ENCODE peak calls at places on chromosomes 4 and X, in five cellular contexts. W, I, R, J and B are unnamed samples.
A peak's percentile ranks its signal among the peaks of the same experiment; 100 is the strongest.

GRCh38 chr4:108141213-108142045 is 27.3 kb downstream of the LEF1 start:
- DNase-seq in W (no peak), I (no peak), R (no peak), J (peak; percentile 60), B (peak; percentile 3)

GRCh38 chr4:176034498-176034897 is 31.1 kb upstream of the WDR17 start:
- DNase-seq in W (peak; percentile 54), I (no peak), R (no peak), J (peak; percentile 9), B (no peak)

GRCh38 chr4:163755013-163755412 is 260.5 kb downstream of the TMA16 start:
- DNase-seq in W (no peak), I (no peak), R (no peak), J (peak; percentile 1), B (no peak)

GRCh38 chr4:176036585-176037205 is 28.9 kb upstream of the WDR17 start:
- DNase-seq in W (no peak), I (no peak), R (no peak), J (no peak), B (no peak)

GRCh38 chrX:150548251-150548650 is 20.2 kb upstream of the MTM1 start:
- DNase-seq in W (no peak), I (no peak), R (no peak), J (no peak), B (no peak)

GRCh38 chr4:150152764-150153163 is 74.5 kb downstream of the DCLK2 start:
- DNase-seq in W (no peak), I (no peak), R (no peak), J (no peak), B (no peak)

GRCh38 chrX:16188687-16189086 is 21.4 kb downstream of the MAGEB17 start:
- DNase-seq in W (peak; percentile 33), I (no peak), R (no peak), J (no peak), B (no peak)

GRCh38 chr4:7428261-7429068 is 6.3 kb downstream of the PSAPL1 start:
- DNase-seq in W (no peak), I (no peak), R (no peak), J (no peak), B (no peak)

GRCh38 chrX:154727418-154728323 is 23.2 kb downstream of the GAB3 start:
- DNase-seq in W (no peak), I (no peak), R (no peak), J (no peak), B (no peak)

GRCh38 chrX:47743504-47743903 is 84.5 kb upstream of the UXT start:
- DNase-seq in W (no peak), I (no peak), R (no peak), J (no peak), B (no peak)

GRCh38 chr4:66633472-66633871 is 911.8 kb downstream of the CENPC start:
- DNase-seq in W (no peak), I (no peak), R (no peak), J (no peak), B (no peak)

GRCh38 chrX:44244008-44244407 is 99.5 kb downstream of the EFHC2 start:
- DNase-seq in W (peak; percentile 22), I (no peak), R (no peak), J (peak; percentile 17), B (no peak)

GRCh38 chr4:73844352-73844751 is 7.9 kb downstream of the CXCL6 start:
- DNase-seq in W (no peak), I (no peak), R (no peak), J (no peak), B (no peak)

GRCh38 chrX:72169008-72169728 is 12.4 kb upstream of the PIN4 start:
- DNase-seq in W (no peak), I (peak; percentile 1), R (peak; percentile 14), J (no peak), B (peak; percentile 4)

GRCh38 chrX:152901816-152902501 is 4.1 kb downstream of the ZNF185 start:
- DNase-seq in W (no peak), I (no peak), R (no peak), J (no peak), B (no peak)

GRCh38 chr4:94834496-94834895 is 76.7 kb downstream of the BMPR1B start:
- DNase-seq in W (no peak), I (no peak), R (no peak), J (no peak), B (no peak)

GRCh38 chr4:71406459-71406963 is 67.7 kb downstream of the SLC4A4 start:
- DNase-seq in W (no peak), I (no peak), R (no peak), J (no peak), B (no peak)

GRCh38 chr4:123182289-123182688 is 214.3 kb upstream of the SPRY1 start:
- DNase-seq in W (no peak), I (no peak), R (no peak), J (no peak), B (no peak)

GRCh38 chrX:9207142-9207541 is 173.2 kb upstream of the FAM9B start:
- DNase-seq in W (no peak), I (no peak), R (no peak), J (no peak), B (no peak)

GRCh38 chr4:99636422-99636821 is 21.2 kb downstream of the C4orf54 start:
- DNase-seq in W (no peak), I (no peak), R (no peak), J (no peak), B (no peak)

GRCh38 chr4:145176641-145177432 is 3.6 kb downstream of the OTUD4 start:
- DNase-seq in W (no peak), I (no peak), R (no peak), J (no peak), B (no peak)

GRCh38 chr4:103118171-103118570 is 18.5 kb upstream of the BDH2 start:
- DNase-seq in W (no peak), I (no peak), R (no peak), J (no peak), B (no peak)

GRCh38 chr4:68466185-68466584 is 18.9 kb downstream of the TMPRSS11E start:
- DNase-seq in W (no peak), I (no peak), R (no peak), J (no peak), B (no peak)

GRCh38 chr4:1045193-1045594 is 33.8 kb downstream of the FGFRL1 start:
- DNase-seq in W (no peak), I (no peak), R (no peak), J (peak; percentile 73), B (no peak)

GRCh38 chr4:4427478-4427870 is 40.6 kb downstream of the NSG1 start:
- DNase-seq in W (no peak), I (no peak), R (no peak), J (peak; percentile 73), B (no peak)

GRCh38 chr4:17664755-17665154 is 50.3 kb downstream of the MED28 start:
- DNase-seq in W (no peak), I (no peak), R (no peak), J (no peak), B (no peak)

GRCh38 chrX:133053854-133054565 is 42.9 kb downstream of the USP26 start:
- DNase-seq in W (no peak), I (no peak), R (no peak), J (peak; percentile 8), B (no peak)

GRCh38 chrX:131633285-131633917 is 89.5 kb downstream of the OR13H1 start:
- DNase-seq in W (peak; percentile 45), I (peak; percentile 21), R (peak; percentile 24), J (peak; percentile 48), B (peak; percentile 0)

GRCh38 chr4:1206299-1207156 is 34.1 kb upstream of the SPON2 start:
- DNase-seq in W (no peak), I (no peak), R (no peak), J (no peak), B (no peak)

GRCh38 chrX:28649541-28649940 is 62.3 kb downstream of the IL1RAPL1 start:
- DNase-seq in W (no peak), I (no peak), R (no peak), J (no peak), B (no peak)

GRCh38 chr4:8419222-8420041 is 21.1 kb downstream of the ACOX3 start:
- DNase-seq in W (no peak), I (no peak), R (no peak), J (no peak), B (no peak)

GRCh38 chr4:41203169-41203568 is 11.2 kb downstream of the APBB2 start:
- DNase-seq in W (no peak), I (no peak), R (no peak), J (no peak), B (no peak)